ENCODE peak calls at places on chromosomes 6 and 20, in seven cellular contexts. P is heart left ventricle, D is IMR-90, V is ovary, M is gastrocnemius medialis, R is uterus, K is body of pancreas. J is an unnamed sample. For H3K4me1, the result is how much of the 10 kb centered on the place peaks cover.

GRCh38 chr20:17504326-17504897 is 26.8 kb downstream of the BFSP1 start:
- DNase-seq in P (no peak), D (no peak), V (no peak), M (no peak), R (peak), K (no peak), J (no peak)

GRCh38 chr6:7414811-7415210 is 25.2 kb downstream of the RIOK1 start:
- DNase-seq in P (no peak), D (peak), V (no peak), M (no peak), R (no peak), K (no peak), J (no peak)

GRCh38 chr6:108876929-108877775 is 28.9 kb downstream of the ARMC2 start:
- DNase-seq in P (peak), D (peak), V (peak), M (peak), R (peak), K (peak), J (peak)

GRCh38 chr6:158861686-158862381 is 42.7 kb upstream of the EZR start:
- DNase-seq in P (no peak), D (peak), V (no peak), M (no peak), R (no peak), K (peak), J (no peak)

GRCh38 chr6:73388800-73389512 is 5.7 kb upstream of the DDX43 start:
- DNase-seq in P (peak), D (peak), V (no peak), M (no peak), R (peak), K (peak), J (peak)

GRCh38 chr6:113381957-113382356 is 475.2 kb upstream of the MARCKS start:
- DNase-seq in P (no peak), D (peak), V (no peak), M (peak), R (no peak), K (peak), J (peak)

GRCh38 chr6:11094411-11094851 is 797 bp downstream of the SMIM13 start:
- DNase-seq in P (peak), D (peak), V (peak), M (peak), R (peak), K (peak), J (peak)

GRCh38 chr6:142302427-142303190 is 802 bp downstream of the ADGRG6 start:
- DNase-seq in P (no peak), D (peak), V (no peak), M (no peak), R (no peak), K (no peak), J (no peak)

GRCh38 chr6:38290133-38290801 is 349.5 kb downstream of the BTBD9 start:
- DNase-seq in P (no peak), D (no peak), V (no peak), M (no peak), R (no peak), K (no peak), J (no peak)

GRCh38 chr20:48722737-48723191 is 105.0 kb downstream of the PREX1 start:
- DNase-seq in P (no peak), D (no peak), V (no peak), M (no peak), R (no peak), K (peak), J (peak)

GRCh38 chr6:154308986-154309385 is 47.6 kb downstream of the IPCEF1 start:
- DNase-seq in P (no peak), D (no peak), V (no peak), M (no peak), R (no peak), K (no peak), J (no peak)
- H3K27ac ChIP-seq in P (no peak), D (no peak), V (no peak), M (no peak), R (no peak), K (no peak), J (no peak)

GRCh38 chr6:105324386-105325000 is 78.4 kb downstream of the PREP start:
- DNase-seq in P (no peak), D (no peak), V (no peak), M (no peak), R (no peak), K (no peak), J (no peak)
- H3K4me1 ChIP-seq in P (under half), D (under half), V (under half), M (half or more), R (under half), K (under half), J (under half)

DNA sequence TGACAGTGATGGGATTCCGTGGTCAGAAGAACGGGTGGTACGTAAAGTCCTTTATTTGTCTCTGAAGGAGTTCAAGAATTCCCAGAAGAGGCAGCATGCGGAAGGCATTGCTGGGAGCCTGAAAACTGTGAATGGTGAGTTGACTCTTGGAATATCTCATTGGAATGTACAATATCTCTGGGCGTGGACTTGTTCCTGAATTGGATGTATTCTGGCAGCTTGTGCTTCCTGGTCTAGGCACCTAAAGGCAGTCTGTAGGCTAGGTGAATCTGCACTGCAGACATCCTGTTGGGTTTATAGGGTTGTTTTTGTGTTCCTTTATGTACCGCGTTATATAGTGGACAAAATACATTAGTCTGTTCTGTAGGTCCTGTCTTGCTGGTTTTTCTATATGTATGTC is 128.2 kb downstream of the JARID2 start:
- DNase-seq in P (no peak), D (no peak), V (no peak), M (no peak), R (no peak), K (no peak), J (no peak)
- TF ChIP-seq POLR2A in P (no peak), D (no peak), V (no peak), M (no peak), R (no peak), K (no peak), J (no peak)

GRCh38 chr20:1446536-1446935 is 20.1 kb downstream of the NSFL1C start:
- DNase-seq in P (no peak), D (no peak), V (no peak), M (no peak), R (no peak), K (no peak), J (no peak)
- H3K27ac ChIP-seq in P (no peak), D (no peak), V (no peak), M (no peak), R (no peak), K (no peak), J (no peak)

GRCh38 chr6:41638002-41638800 is at the start of gene MDFI:
- DNase-seq in P (peak), D (no peak), V (peak), M (no peak), R (peak), K (no peak), J (no peak)
- H3K4me1 ChIP-seq in P (under half), D (under half), V (under half), M (under half), R (under half), K (under half), J (under half)

DNA sequence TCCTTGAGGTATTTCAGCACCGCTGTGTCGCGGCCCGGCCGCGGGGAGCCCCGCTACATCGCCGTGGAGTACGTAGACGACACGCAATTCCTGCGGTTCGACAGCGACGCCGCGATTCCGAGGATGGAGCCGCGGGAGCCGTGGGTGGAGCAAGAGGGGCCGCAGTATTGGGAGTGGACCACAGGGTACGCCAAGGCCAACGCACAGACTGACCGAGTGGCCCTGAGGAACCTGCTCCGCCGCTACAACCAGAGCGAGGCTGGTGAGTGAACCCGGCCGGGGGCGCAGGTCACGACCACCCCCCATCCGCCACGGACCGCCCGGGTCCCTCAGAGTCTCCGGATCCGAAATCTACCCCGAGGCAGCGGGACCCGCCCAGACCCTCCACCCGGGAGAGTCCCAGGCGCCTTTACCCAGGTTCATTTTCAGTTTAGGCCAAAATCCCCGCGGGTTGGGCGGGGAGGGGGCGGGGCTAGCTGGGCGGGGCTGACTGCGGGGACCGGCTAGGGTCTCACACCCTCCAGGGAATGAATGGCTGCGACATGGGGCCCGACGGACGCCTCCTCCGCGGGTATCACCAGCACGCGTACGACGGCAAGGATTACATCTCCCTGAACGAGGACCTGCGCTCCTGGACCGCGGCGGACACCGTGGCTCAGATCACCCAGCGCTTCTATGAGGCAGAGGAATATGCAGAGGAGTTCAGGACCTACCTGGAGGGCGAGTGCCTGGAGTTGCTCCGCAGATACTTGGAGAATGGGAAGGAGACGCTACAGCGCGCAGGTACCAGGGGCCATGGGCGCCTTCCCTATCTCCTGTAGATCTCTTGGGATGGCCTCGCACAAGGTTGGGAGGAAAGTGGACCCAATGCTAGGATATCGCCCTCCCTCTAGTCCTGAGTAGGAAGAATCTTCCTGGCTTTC is 693 bp downstream of the HLA-F start:
- DNase-seq in P (peak), D (no peak), V (peak), M (no peak), R (peak), K (peak), J (peak)
- TF ChIP-seq POLR2A in P (no peak), D (no peak), V (no peak), M (no peak), R (peak), K (no peak), J (no peak)

DNA sequence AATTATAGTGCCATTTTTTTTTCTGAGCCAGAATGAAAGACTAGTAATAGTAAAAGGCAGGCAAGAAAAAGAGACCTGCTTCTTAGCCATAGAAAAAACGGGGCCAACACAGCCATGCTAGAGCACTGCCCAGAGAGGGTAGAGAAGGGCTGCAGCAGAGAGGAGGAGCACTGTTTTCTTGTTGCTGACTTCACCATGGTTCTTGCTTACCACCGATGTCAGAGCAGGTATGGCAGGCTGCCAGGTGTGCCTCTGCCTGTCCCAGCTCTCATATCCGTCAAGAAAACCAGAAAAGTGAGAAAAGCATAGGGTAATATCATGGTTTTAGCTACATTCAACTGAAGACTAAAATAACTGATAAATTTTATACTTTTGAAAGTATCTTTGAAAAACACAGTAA is 60.7 kb downstream of the DTNBP1 start:
- DNase-seq in P (no peak), D (no peak), V (no peak), M (no peak), R (no peak), K (peak), J (no peak)
- H3K27ac ChIP-seq in P (no peak), D (no peak), V (no peak), M (no peak), R (no peak), K (no peak), J (no peak)

GRCh38 chr6:9192405-9192909 is 757.1 kb upstream of the SLC35B3 start:
- DNase-seq in P (no peak), D (no peak), V (no peak), M (no peak), R (no peak), K (no peak), J (no peak)

GRCh38 chr6:9197726-9198125 is 762.4 kb upstream of the SLC35B3 start:
- DNase-seq in P (no peak), D (no peak), V (no peak), M (no peak), R (no peak), K (no peak), J (no peak)

GRCh38 chr6:9200712-9201111 is 765.4 kb upstream of the SLC35B3 start:
- DNase-seq in P (no peak), D (no peak), V (no peak), M (no peak), R (no peak), K (no peak), J (no peak)

GRCh38 chr6:9195322-9195721 is 760.0 kb upstream of the SLC35B3 start:
- DNase-seq in P (no peak), D (no peak), V (no peak), M (no peak), R (no peak), K (no peak), J (no peak)
- H3K4me1 ChIP-seq in P (under half), D (under half), V (under half), M (under half), R (under half), K (under half), J (under half)